ENCODE peak calls at places on chromosomes 4 and X, in four cellular contexts. O is left ventricle myocardium inferior, T is hepatocyte, M is A673. D is an unnamed sample.

GRCh38 chr4:114601304-114602052 is 2.9 kb downstream of the UGT8 start:
- DNase-seq in O (no peak), M (no peak), T (no peak), D (no peak)

GRCh38 chr4:78621395-78621794 is 69.8 kb downstream of the ANXA3 start:
- DNase-seq in M (no peak), T (no peak), O (no peak), D (no peak)

GRCh38 chrX:69150294-69150960 is 14.8 kb downstream of the PJA1 start:
- DNase-seq in M (no peak), O (no peak), T (no peak), D (peak; percentile 92)

GRCh38 chrX:48957477-48957826 is at the start of gene OTUD5:
- DNase-seq in M (peak; percentile 85), T (peak; percentile 66), O (peak; percentile 51), D (no peak)

GRCh38 chr4:101135371-101136010 is 211.8 kb downstream of the PPP3CA start:
- DNase-seq in T (no peak), O (no peak), M (no peak), D (no peak)

GRCh38 chr4:42411803-42412202 is 14.5 kb downstream of the SHISA3 start:
- DNase-seq in M (no peak), T (no peak), O (no peak), D (peak; percentile 21)

GRCh38 chr4:45693746-45694145 is 430.1 kb downstream of the GABRG1 start:
- DNase-seq in M (no peak), T (peak; percentile 17), O (no peak), D (no peak)

GRCh38 chr4:100299019-100299418 is 108.8 kb upstream of the DDIT4L start:
- DNase-seq in O (no peak), T (peak; percentile 52), M (peak; percentile 33), D (peak; percentile 80)

GRCh38 chr4:1466034-1466960 is 60.1 kb upstream of the NKX1-1 start:
- DNase-seq in O (no peak), M (no peak), T (no peak), D (no peak)

GRCh38 chrX:63275127-63275526 is 76.0 kb downstream of the SPIN4 start:
- DNase-seq in M (no peak), O (no peak), T (peak; percentile 13), D (peak; percentile 18)

GRCh38 chr4:4216261-4216660 is 10.5 kb downstream of the OTOP1 start:
- DNase-seq in M (no peak), T (no peak), O (no peak), D (no peak)

GRCh38 chr4:10623862-10624261 is 60.7 kb downstream of the CLNK start:
- DNase-seq in T (peak; percentile 10), O (no peak), M (no peak), D (peak; percentile 55)

GRCh38 chr4:41693629-41694028 is 54.9 kb downstream of the PHOX2B start:
- DNase-seq in O (no peak), M (peak; percentile 54), T (peak; percentile 52), D (peak; percentile 54)

GRCh38 chr4:113278324-113278934 is 229.0 kb downstream of the ANK2 start:
- DNase-seq in M (peak; percentile 88), O (peak; percentile 40), T (peak; percentile 89), D (peak; percentile 65)

GRCh38 chrX:17459008-17459407 is 84.0 kb downstream of the NHS start:
- DNase-seq in T (peak; percentile 20), M (peak; percentile 24), O (peak; percentile 15), D (peak; percentile 71)

GRCh38 chr4:148067307-148067916 is 335.5 kb downstream of the ARHGAP10 start:
- DNase-seq in M (no peak), T (no peak), O (no peak), D (no peak)

GRCh38 chrX:7062276-7062675 is 85.2 kb upstream of the STS start:
- DNase-seq in M (no peak), O (no peak), T (no peak), D (no peak)

GRCh38 chrX:41781500-41781899 is 57.5 kb downstream of the GPR82 start:
- DNase-seq in M (peak; percentile 45), T (peak; percentile 60), O (no peak), D (peak; percentile 44)

GRCh38 chr4:18398661-18399060 is 377.1 kb upstream of the LCORL start:
- DNase-seq in T (no peak), O (no peak), M (peak; percentile 3), D (no peak)

GRCh38 chr4:174284181-174284886 is 623 bp downstream of the CEP44 start:
- DNase-seq in M (peak; percentile 58), T (peak; percentile 49), O (no peak), D (peak; percentile 83)

GRCh38 chr4:138242076-138242829 is at the start of gene SLC7A11:
- DNase-seq in M (peak; percentile 98), O (no peak), T (peak; percentile 93), D (peak; percentile 100)

GRCh38 chr4:189090174-189090814 is 850.4 kb upstream of the FRG1 start:
- DNase-seq in M (peak; percentile 16), T (peak; percentile 13), O (no peak), D (peak; percentile 38)

GRCh38 chr4:69489856-69490255 is 5.8 kb downstream of the UGT2B4 start:
- DNase-seq in O (no peak), T (no peak), M (no peak), D (no peak)

GRCh38 chr4:138671606-138672084 is 343.9 kb upstream of the NOCT start:
- DNase-seq in M (no peak), O (no peak), T (no peak), D (no peak)

GRCh38 chr4:100489316-100489715 is 28.5 kb downstream of the EMCN start:
- DNase-seq in O (no peak), T (no peak), M (no peak), D (peak; percentile 20)

DNA sequence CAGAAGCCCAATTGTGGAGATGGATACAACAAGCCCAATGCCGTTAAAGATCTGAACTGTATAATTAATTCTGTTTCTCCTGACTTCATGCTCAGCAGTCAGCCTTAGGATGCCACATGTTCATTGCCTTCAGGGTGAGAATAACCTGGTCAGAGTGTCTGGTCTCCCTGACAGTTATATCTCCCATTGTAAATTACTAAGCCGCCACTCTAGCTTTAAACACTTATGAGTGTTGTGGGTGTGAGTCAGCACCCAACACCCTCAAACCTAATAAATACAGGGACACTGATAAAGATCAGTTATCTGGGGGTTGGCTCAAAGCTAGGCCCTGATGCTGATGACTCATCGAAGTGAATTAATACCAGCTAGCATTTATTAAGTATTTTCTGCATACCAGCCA is 64.9 kb upstream of the DYNLT3 start:
- DNase-seq in M (peak; percentile 65), T (peak; percentile 28), O (no peak), D (peak; percentile 64)
- H3K36me3 ChIP-seq in M (no peaks in the 10 kb centered on the region), T (no peaks in the 10 kb centered on the region), O (no peaks in the 10 kb centered on the region), D (no peaks in the 10 kb centered on the region)

GRCh38 chr4:108674356-108674977 is 24.1 kb downstream of the OSTC start:
- DNase-seq in M (peak; percentile 81), T (no peak), O (no peak), D (no peak)
- TF ChIP-seq CTCF in M (no peak), T (no peak), O (no peak), D (no peak)

GRCh38 chrX:129651756-129652564 is 2.8 kb downstream of the APLN start:
- DNase-seq in M (no peak), T (no peak), O (peak; percentile 38), D (no peak)
- H3K27me3 ChIP-seq in M (no peaks in the 10 kb centered on the region), T (peaks cover 10% of the 10 kb centered on the region), O (no peaks in the 10 kb centered on the region), D (no peaks in the 10 kb centered on the region)

DNA sequence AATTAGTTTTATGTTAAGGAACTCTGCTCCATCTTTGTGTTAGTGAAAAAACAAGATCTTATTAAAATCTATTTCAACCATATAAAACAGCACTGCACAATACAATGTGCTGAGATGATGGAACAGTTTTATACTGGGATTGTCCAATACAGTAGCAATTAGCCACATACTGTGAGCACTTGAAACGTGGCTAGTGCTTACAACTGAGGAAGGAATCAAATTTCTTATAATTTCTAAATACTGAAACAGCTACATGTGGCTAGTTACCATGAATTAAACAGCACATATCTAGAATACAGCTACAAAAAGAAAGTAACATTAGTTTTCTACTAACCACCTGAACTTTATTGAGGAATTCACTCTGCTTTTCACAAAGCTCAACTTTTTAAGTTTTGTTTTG is 14.7 kb downstream of the NFXL1 start:
- DNase-seq in O (no peak), T (no peak), M (peak; percentile 53), D (no peak)
- H3K36me3 ChIP-seq in O (peaks cover 82% of the 10 kb centered on the region), T (no peaks in the 10 kb centered on the region), M (peaks cover 47% of the 10 kb centered on the region), D (peaks cover 16% of the 10 kb centered on the region)

D was measured in bronchial epithelial cell.